ENCODE peak calls at places on chromosomes 3 and 15, in eight cellular contexts. One of them, this sample, is unnamed.

GRCh38 chr15:79872358-79873017 is 24.3 kb downstream of the MTHFS start:
- DNase-seq in stomach: no peak
- DNase-seq in heart left ventricle: no peak
- DNase-seq in uterus: no peak
- DNase-seq in body of pancreas: no peak
- DNase-seq in A549: no peak
- DNase-seq in GM12878: no peak
- DNase-seq in spleen: no peak
- DNase-seq in this sample: no peak

GRCh38 chr3:117665311-117665710 is 955.7 kb downstream of the TUSC7 start:
- DNase-seq in stomach: peak
- DNase-seq in heart left ventricle: no peak
- DNase-seq in GM12878: no peak
- DNase-seq in uterus: no peak
- DNase-seq in spleen: no peak
- DNase-seq in A549: no peak
- DNase-seq in body of pancreas: peak
- DNase-seq in this sample: no peak

GRCh38 chr3:169454823-169455222 is 208.7 kb downstream of the MECOM start:
- DNase-seq in heart left ventricle: no peak
- DNase-seq in stomach: no peak
- DNase-seq in uterus: no peak
- DNase-seq in GM12878: no peak
- DNase-seq in spleen: no peak
- DNase-seq in body of pancreas: no peak
- DNase-seq in A549: no peak
- DNase-seq in this sample: peak

GRCh38 chr15:81229596-81229995 is 32.9 kb downstream of the IL16 start:
- DNase-seq in stomach: no peak
- DNase-seq in GM12878: no peak
- DNase-seq in body of pancreas: no peak
- DNase-seq in A549: no peak
- DNase-seq in spleen: no peak
- DNase-seq in uterus: peak
- DNase-seq in heart left ventricle: peak
- DNase-seq in this sample: no peak

GRCh38 chr3:46500631-46501377 is 3.0 kb downstream of the RTP3 start:
- DNase-seq in uterus: no peak
- DNase-seq in spleen: no peak
- DNase-seq in stomach: no peak
- DNase-seq in heart left ventricle: no peak
- DNase-seq in GM12878: peak
- DNase-seq in A549: no peak
- DNase-seq in body of pancreas: no peak
- DNase-seq in this sample: no peak

GRCh38 chr15:99703603-99704443 is 29.4 kb downstream of the LYSMD4 start:
- DNase-seq in heart left ventricle: no peak
- DNase-seq in spleen: no peak
- DNase-seq in GM12878: no peak
- DNase-seq in A549: peak
- DNase-seq in body of pancreas: peak
- DNase-seq in uterus: no peak
- DNase-seq in stomach: no peak
- DNase-seq in this sample: no peak

GRCh38 chr3:183378008-183378407 is 50.4 kb downstream of the MCF2L2 start:
- DNase-seq in stomach: no peak
- DNase-seq in heart left ventricle: no peak
- DNase-seq in A549: no peak
- DNase-seq in uterus: no peak
- DNase-seq in GM12878: no peak
- DNase-seq in body of pancreas: no peak
- DNase-seq in spleen: no peak
- DNase-seq in this sample: no peak

GRCh38 chr3:72296477-72297111 is 511.6 kb upstream of the PROK2 start:
- DNase-seq in GM12878: no peak
- DNase-seq in uterus: no peak
- DNase-seq in body of pancreas: no peak
- DNase-seq in stomach: no peak
- DNase-seq in A549: no peak
- DNase-seq in spleen: no peak
- DNase-seq in heart left ventricle: no peak
- DNase-seq in this sample: no peak

GRCh38 chr3:106068795-106069194 is 200.0 kb upstream of the CBLB start:
- DNase-seq in uterus: no peak
- DNase-seq in GM12878: no peak
- DNase-seq in A549: no peak
- DNase-seq in stomach: no peak
- DNase-seq in spleen: no peak
- DNase-seq in heart left ventricle: no peak
- DNase-seq in body of pancreas: no peak
- DNase-seq in this sample: no peak

GRCh38 chr3:4290272-4290893 is 12.8 kb upstream of the SETMAR start:
- DNase-seq in body of pancreas: peak
- DNase-seq in heart left ventricle: no peak
- DNase-seq in GM12878: no peak
- DNase-seq in uterus: no peak
- DNase-seq in stomach: no peak
- DNase-seq in A549: peak
- DNase-seq in spleen: no peak
- DNase-seq in this sample: no peak

GRCh38 chr3:45655906-45656305 is 33.3 kb upstream of the SACM1L start:
- DNase-seq in heart left ventricle: no peak
- DNase-seq in A549: no peak
- DNase-seq in body of pancreas: no peak
- DNase-seq in GM12878: no peak
- DNase-seq in spleen: no peak
- DNase-seq in stomach: no peak
- DNase-seq in uterus: no peak
- DNase-seq in this sample: no peak

GRCh38 chr3:177563381-177563780 is 366.1 kb upstream of the TBL1XR1 start:
- DNase-seq in A549: no peak
- DNase-seq in spleen: no peak
- DNase-seq in uterus: no peak
- DNase-seq in stomach: no peak
- DNase-seq in body of pancreas: no peak
- DNase-seq in heart left ventricle: no peak
- DNase-seq in GM12878: no peak
- DNase-seq in this sample: no peak

GRCh38 chr15:52162260-52162659 is 28.9 kb downstream of the GNB5 start:
- DNase-seq in body of pancreas: no peak
- DNase-seq in GM12878: no peak
- DNase-seq in spleen: no peak
- DNase-seq in heart left ventricle: no peak
- DNase-seq in stomach: no peak
- DNase-seq in A549: no peak
- DNase-seq in uterus: no peak
- DNase-seq in this sample: no peak

GRCh38 chr3:14137445-14137844 is 12.6 kb downstream of the TMEM43 start:
- DNase-seq in heart left ventricle: no peak
- DNase-seq in spleen: no peak
- DNase-seq in stomach: no peak
- DNase-seq in uterus: no peak
- DNase-seq in body of pancreas: no peak
- DNase-seq in A549: no peak
- DNase-seq in GM12878: no peak
- DNase-seq in this sample: no peak

GRCh38 chr3:14137004-14137403 is 12.2 kb downstream of the TMEM43 start:
- DNase-seq in spleen: no peak
- DNase-seq in stomach: peak
- DNase-seq in A549: no peak
- DNase-seq in body of pancreas: no peak
- DNase-seq in uterus: no peak
- DNase-seq in heart left ventricle: peak
- DNase-seq in GM12878: no peak
- DNase-seq in this sample: peak

GRCh38 chr3:14138878-14139659 is 14.2 kb downstream of the TMEM43 start:
- DNase-seq in spleen: no peak
- DNase-seq in uterus: no peak
- DNase-seq in stomach: no peak
- DNase-seq in GM12878: no peak
- DNase-seq in body of pancreas: no peak
- DNase-seq in A549: no peak
- DNase-seq in heart left ventricle: no peak
- DNase-seq in this sample: no peak

GRCh38 chr3:14139771-14140170 is 14.9 kb downstream of the TMEM43 start:
- DNase-seq in heart left ventricle: no peak
- DNase-seq in GM12878: no peak
- DNase-seq in uterus: no peak
- DNase-seq in stomach: no peak
- DNase-seq in body of pancreas: no peak
- DNase-seq in A549: no peak
- DNase-seq in spleen: no peak
- DNase-seq in this sample: no peak

DNA sequence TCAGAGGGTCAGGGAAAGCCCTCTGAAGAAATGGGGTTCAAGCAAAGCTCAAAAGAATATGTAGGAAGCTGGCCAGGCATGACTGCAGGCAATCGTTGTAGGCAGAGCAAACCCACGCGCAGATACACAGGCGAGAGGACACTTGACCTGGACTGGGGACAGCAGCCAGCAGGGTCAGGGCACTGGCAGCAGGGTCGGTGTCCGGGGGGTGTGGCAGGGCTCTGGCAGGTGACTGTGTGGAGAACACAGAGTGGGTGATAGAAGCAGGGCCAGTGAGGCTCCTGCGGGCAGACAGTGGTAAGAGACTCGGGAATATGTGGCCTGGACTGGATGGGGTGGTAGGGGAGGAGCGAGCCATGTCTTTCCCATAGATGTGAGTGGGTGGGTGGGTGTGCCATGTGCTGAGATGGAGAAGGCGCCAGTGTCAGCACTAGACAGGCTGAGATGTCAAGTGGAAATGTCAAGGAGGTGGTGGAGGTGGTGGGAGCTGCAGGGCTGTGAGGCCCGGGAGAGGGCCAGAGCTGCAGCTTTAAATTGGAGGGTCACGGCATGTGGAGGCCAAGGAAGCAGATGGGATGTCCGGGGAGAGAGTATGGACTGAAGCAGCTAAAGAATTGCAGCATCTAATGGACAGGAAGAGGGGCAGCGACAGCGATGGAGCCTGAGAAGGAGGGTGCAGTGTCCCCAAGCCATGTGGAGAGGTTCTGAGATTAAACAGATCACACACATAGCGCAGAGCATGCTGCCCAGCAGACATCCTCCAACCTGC is 13.4 kb downstream of the TMEM43 start:
- DNase-seq in body of pancreas: no peak
- DNase-seq in spleen: no peak
- DNase-seq in GM12878: no peak
- DNase-seq in stomach: no peak
- DNase-seq in uterus: no peak
- DNase-seq in A549: no peak
- DNase-seq in heart left ventricle: no peak
- DNase-seq in this sample: no peak
- TF ChIP-seq POLR2A in body of pancreas: no peak
- TF ChIP-seq POLR2A in spleen: no peak
- TF ChIP-seq POLR2A in GM12878: peak
- TF ChIP-seq POLR2A in stomach: no peak
- TF ChIP-seq POLR2A in uterus: no peak
- TF ChIP-seq POLR2A in A549: no peak
- TF ChIP-seq POLR2A in heart left ventricle: no peak
- TF ChIP-seq POLR2A in this sample: no peak

DNA sequence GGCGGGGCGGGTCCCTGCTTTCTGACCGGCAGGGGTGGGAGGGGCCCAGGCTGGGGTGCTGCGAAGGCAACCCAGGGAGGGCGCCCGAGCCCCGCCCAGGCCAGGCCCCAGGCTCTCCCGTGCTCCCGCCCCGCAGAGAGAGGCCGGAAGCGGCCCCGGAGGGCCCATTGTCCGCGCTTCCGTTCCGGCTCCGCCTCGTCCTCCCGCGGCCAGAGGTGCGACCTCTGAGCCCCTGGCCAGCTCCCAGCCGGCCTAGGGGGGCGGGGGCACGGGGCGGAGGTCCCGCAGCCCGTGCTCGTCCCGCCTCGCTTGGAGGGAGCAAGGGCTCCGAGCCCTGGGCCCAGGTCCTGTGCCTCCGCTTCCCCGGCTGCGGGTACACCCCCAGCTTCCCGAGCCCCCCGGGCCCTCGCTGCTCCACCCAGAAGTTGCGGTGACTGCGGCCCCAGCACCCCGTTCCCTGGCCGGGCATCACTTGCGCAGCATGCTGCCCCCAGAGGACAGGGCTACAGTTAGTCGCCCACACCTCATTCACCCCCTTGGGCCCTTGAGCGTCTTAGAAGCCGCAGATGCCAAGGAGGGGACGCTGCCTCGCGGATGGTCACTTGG is 20.4 kb upstream of the PLXND1 start:
- DNase-seq in body of pancreas: peak
- DNase-seq in heart left ventricle: peak
- DNase-seq in stomach: peak
- DNase-seq in A549: peak
- DNase-seq in spleen: peak
- DNase-seq in GM12878: no peak
- DNase-seq in uterus: peak
- DNase-seq in this sample: peak
- TF ChIP-seq POLR2A in body of pancreas: peak
- TF ChIP-seq POLR2A in heart left ventricle: no peak
- TF ChIP-seq POLR2A in stomach: no peak
- TF ChIP-seq POLR2A in A549: peak
- TF ChIP-seq POLR2A in spleen: peak
- TF ChIP-seq POLR2A in GM12878: peak
- TF ChIP-seq POLR2A in uterus: peak
- TF ChIP-seq POLR2A in this sample: peak

GRCh38 chr15:39918688-39919385 is 1.2 kb downstream of the GPR176 start:
- DNase-seq in spleen: no peak
- DNase-seq in GM12878: no peak
- DNase-seq in heart left ventricle: no peak
- DNase-seq in A549: no peak
- DNase-seq in body of pancreas: no peak
- DNase-seq in uterus: no peak
- DNase-seq in stomach: no peak
- DNase-seq in this sample: peak

GRCh38 chr15:39919396-39919739 is 698 bp downstream of the GPR176 start:
- DNase-seq in body of pancreas: no peak
- DNase-seq in uterus: no peak
- DNase-seq in spleen: no peak
- DNase-seq in heart left ventricle: peak
- DNase-seq in stomach: no peak
- DNase-seq in GM12878: no peak
- DNase-seq in A549: no peak
- DNase-seq in this sample: no peak

GRCh38 chr15:39921274-39921638 is 1.2 kb upstream of the GPR176 start:
- DNase-seq in stomach: no peak
- DNase-seq in body of pancreas: no peak
- DNase-seq in uterus: no peak
- DNase-seq in GM12878: no peak
- DNase-seq in spleen: no peak
- DNase-seq in A549: no peak
- DNase-seq in heart left ventricle: no peak
- DNase-seq in this sample: no peak

GRCh38 chr15:39920510-39921273 is 626 bp upstream of the GPR176 start:
- DNase-seq in stomach: peak
- DNase-seq in spleen: peak
- DNase-seq in body of pancreas: peak
- DNase-seq in GM12878: peak
- DNase-seq in uterus: peak
- DNase-seq in heart left ventricle: peak
- DNase-seq in A549: peak
- DNase-seq in this sample: peak

GRCh38 chr15:39919740-39920509 is at the start of gene GPR176:
- DNase-seq in stomach: no peak
- DNase-seq in uterus: peak
- DNase-seq in body of pancreas: peak
- DNase-seq in A549: peak
- DNase-seq in GM12878: no peak
- DNase-seq in spleen: peak
- DNase-seq in heart left ventricle: peak
- DNase-seq in this sample: peak
- TF ChIP-seq POLR2A in stomach: no peak
- TF ChIP-seq POLR2A in uterus: no peak
- TF ChIP-seq POLR2A in body of pancreas: no peak
- TF ChIP-seq POLR2A in A549: no peak
- TF ChIP-seq POLR2A in GM12878: no peak
- TF ChIP-seq POLR2A in spleen: no peak
- TF ChIP-seq POLR2A in heart left ventricle: no peak
- TF ChIP-seq POLR2A in this sample: peak

GRCh38 chr3:10268116-10268515 is 19.9 kb downstream of the TATDN2 start:
- DNase-seq in uterus: no peak
- DNase-seq in GM12878: no peak
- DNase-seq in heart left ventricle: no peak
- DNase-seq in body of pancreas: no peak
- DNase-seq in spleen: no peak
- DNase-seq in stomach: no peak
- DNase-seq in A549: no peak
- DNase-seq in this sample: no peak
- TF ChIP-seq POLR2A in uterus: no peak
- TF ChIP-seq POLR2A in GM12878: no peak
- TF ChIP-seq POLR2A in heart left ventricle: no peak
- TF ChIP-seq POLR2A in body of pancreas: no peak
- TF ChIP-seq POLR2A in spleen: no peak
- TF ChIP-seq POLR2A in stomach: no peak
- TF ChIP-seq POLR2A in A549: no peak
- TF ChIP-seq POLR2A in this sample: no peak

This sample was measured in H54.